ENCODE peak calls at places on chromosomes 2 and 18, in five cellular contexts. U is A549, D is HCT116, M is astrocyte of the spinal cord, I is GM06990. G is an unnamed sample.

GRCh38 chr2:112493858-112494648 is 12.1 kb downstream of the TTL start:
- DNase-seq in U (peak; percentile 65), D (no peak), M (peak; percentile 60), I (no peak), G (peak; percentile 89)

GRCh38 chr18:46759885-46760284 is 3.0 kb upstream of the ST8SIA5 start:
- DNase-seq in U (no peak), D (no peak), M (no peak), I (no peak), G (no peak)

GRCh38 chr2:239166201-239166834 is 234.5 kb downstream of the HDAC4 start:
- DNase-seq in U (no peak), D (no peak), M (no peak), I (no peak), G (no peak)

GRCh38 chr18:36185901-36186460 is 1.3 kb upstream of the MOCOS start:
- DNase-seq in U (no peak), D (no peak), M (no peak), I (no peak), G (no peak)

GRCh38 chr2:154952346-154953010 is 254.0 kb downstream of the KCNJ3 start:
- DNase-seq in U (no peak), D (no peak), M (no peak), I (no peak), G (no peak)

GRCh38 chr2:215486973-215487372 is 51.1 kb upstream of the FN1 start:
- DNase-seq in U (no peak), D (no peak), M (no peak), I (no peak), G (peak; percentile 98)

GRCh38 chr2:153474407-153474806 is 4.2 kb downstream of the RPRM start:
- DNase-seq in U (no peak), D (no peak), M (no peak), I (no peak), G (no peak)

GRCh38 chr2:33069894-33070651 is 123.3 kb downstream of the LTBP1 start:
- DNase-seq in U (peak; percentile 85), D (peak; percentile 91), M (peak; percentile 99), I (no peak), G (peak; percentile 99)

GRCh38 chr18:21406111-21406510 is 164.1 kb downstream of the GREB1L start:
- DNase-seq in U (no peak), D (no peak), M (peak; percentile 6), I (no peak), G (peak; percentile 20)

GRCh38 chr2:237223208-237223861 is 137.6 kb downstream of the COPS8 start:
- DNase-seq in U (peak; percentile 38), D (no peak), M (peak; percentile 99), I (no peak), G (peak; percentile 75)

GRCh38 chr2:231883468-231883881 is 42.7 kb downstream of the NPPC start:
- DNase-seq in U (no peak), D (no peak), M (peak; percentile 2), I (no peak), G (no peak)

GRCh38 chr18:36711014-36711725 is 117.6 kb downstream of the TPGS2 start:
- DNase-seq in U (no peak), D (no peak), M (no peak), I (no peak), G (no peak)

GRCh38 chr2:98828793-98829371 is 98.0 kb upstream of the MGAT4A start:
- DNase-seq in U (no peak), D (no peak), M (no peak), I (no peak), G (no peak)

GRCh38 chr2:28381225-28382180 is 11.2 kb upstream of the FOSL2 start:
- DNase-seq in U (no peak), D (no peak), M (no peak), I (no peak), G (no peak)

GRCh38 chr2:85277416-85278158 is 50.2 kb downstream of the TGOLN2 start:
- DNase-seq in U (no peak), D (no peak), M (peak; percentile 72), I (no peak), G (peak; percentile 89)

GRCh38 chr2:240056678-240057077 is 3.4 kb upstream of the OR6B3 start:
- DNase-seq in U (no peak), D (no peak), M (no peak), I (no peak), G (no peak)

GRCh38 chr18:78675231-78675630 is 304.4 kb upstream of the SALL3 start:
- DNase-seq in U (no peak), D (no peak), M (no peak), I (no peak), G (no peak)

GRCh38 chr18:10378688-10379465 is 75.6 kb upstream of the APCDD1 start:
- DNase-seq in U (no peak), D (no peak), M (no peak), I (no peak), G (peak; percentile 73)

GRCh38 chr2:206031950-206032567 is 53.9 kb downstream of the INO80D start:
- DNase-seq in U (no peak), D (no peak), M (no peak), I (no peak), G (no peak)

GRCh38 chr18:48545690-48546365 is 7.0 kb downstream of the CTIF start:
- DNase-seq in U (no peak), D (no peak), M (peak; percentile 67), I (no peak), G (peak; percentile 89)

GRCh38 chr2:45007356-45007755 is 1.9 kb downstream of the SIX2 start:
- DNase-seq in U (no peak), D (no peak), M (no peak), I (no peak), G (no peak)

GRCh38 chr2:45009303-45009927 is at the start of gene SIX2:
- DNase-seq in U (peak; percentile 81), D (peak; percentile 85), M (peak; percentile 97), I (no peak), G (peak; percentile 99)

GRCh38 chr2:45006942-45007287 is 2.3 kb downstream of the SIX2 start:
- DNase-seq in U (no peak), D (no peak), M (no peak), I (no peak), G (no peak)

GRCh38 chr2:45007961-45008295 is 1.3 kb downstream of the SIX2 start:
- DNase-seq in U (no peak), D (no peak), M (no peak), I (no peak), G (no peak)

GRCh38 chr2:45008296-45009129 is 739 bp downstream of the SIX2 start:
- DNase-seq in U (no peak), D (no peak), M (peak; percentile 32), I (no peak), G (peak; percentile 47)
- H3K4me3 ChIP-seq in U (no peak overlapping the region), D (no peak overlapping the region), M (peak overlapping the region; percentile 42), I (no peak overlapping the region), G (peak overlapping the region; percentile 72)

GRCh38 chr18:51123046-51123395 is 74.5 kb downstream of the MEX3C start:
- DNase-seq in U (no peak), D (no peak), M (no peak), I (no peak), G (no peak)

GRCh38 chr18:51122266-51123045 is 75.0 kb downstream of the MEX3C start:
- DNase-seq in U (no peak), D (no peak), M (no peak), I (no peak), G (no peak)

GRCh38 chr18:51121597-51121857 is 76.0 kb downstream of the MEX3C start:
- DNase-seq in U (no peak), D (no peak), M (no peak), I (no peak), G (no peak)

GRCh38 chr18:51123481-51123880 is 74.0 kb downstream of the MEX3C start:
- DNase-seq in U (no peak), D (no peak), M (no peak), I (no peak), G (no peak)

DNA sequence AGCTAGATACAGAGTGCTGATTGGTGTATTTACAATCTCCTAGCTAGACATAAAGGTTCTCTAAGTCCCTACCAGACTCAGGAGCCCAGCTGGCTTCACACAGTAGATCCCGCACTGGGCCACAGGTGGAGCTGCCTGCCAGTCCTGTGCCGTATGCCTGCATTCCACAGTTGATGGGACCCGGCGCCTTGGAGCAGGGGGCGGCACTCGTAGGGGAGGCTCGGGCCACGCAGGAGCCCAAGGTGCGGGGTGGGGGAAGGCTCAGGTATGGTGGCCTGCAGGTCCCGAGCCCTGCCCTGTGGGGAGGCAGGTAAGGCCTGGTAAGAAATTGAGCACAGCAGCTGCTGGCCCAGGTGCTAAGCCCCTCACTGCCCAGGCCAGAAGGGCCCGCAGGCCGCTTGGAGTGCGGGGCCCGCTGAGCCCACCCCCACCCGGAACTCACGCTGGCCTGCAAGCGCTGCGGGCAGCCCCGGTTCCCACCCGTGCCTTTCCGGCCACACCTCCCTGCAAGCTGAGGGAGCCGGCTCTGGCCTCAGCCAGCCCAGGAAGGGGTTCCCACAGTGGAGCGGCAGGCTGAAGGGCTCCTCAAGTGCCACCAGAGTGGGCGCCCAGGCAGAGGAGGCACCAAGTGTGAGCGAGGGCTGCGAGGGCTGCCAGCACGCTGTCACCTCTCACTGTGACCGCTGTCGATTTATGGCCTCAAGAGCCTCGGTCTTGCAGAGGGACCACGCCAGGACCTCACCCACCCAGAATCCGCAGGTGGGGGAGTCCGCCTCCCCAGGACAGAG is 76.5 kb downstream of the MEX3C start:
- DNase-seq in U (no peak), D (no peak), M (no peak), I (no peak), G (no peak)
- TF ChIP-seq CTCF in U (no peak), D (no peak), M (no peak), I (no peak), G (no peak)

DNA sequence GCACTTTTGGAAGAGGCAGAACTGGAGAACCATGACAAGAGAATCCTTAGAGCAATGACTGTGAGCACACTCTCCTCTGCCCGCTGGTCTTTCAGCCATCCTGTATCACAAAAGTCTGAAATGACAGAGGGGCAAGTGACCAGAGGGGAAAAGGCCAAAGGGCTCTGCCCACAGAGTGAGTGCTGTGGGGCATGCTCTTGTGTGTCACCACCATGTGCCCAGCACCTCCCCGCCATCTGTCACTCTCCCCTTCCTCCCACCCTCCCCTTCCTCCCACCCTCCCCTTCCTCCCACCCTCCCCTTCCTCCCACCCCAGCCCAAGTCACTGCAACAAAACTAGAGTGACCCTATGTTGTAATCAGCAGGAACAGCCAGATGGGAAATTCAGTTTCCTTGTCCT is 32.0 kb downstream of the DAW1 start:
- DNase-seq in U (no peak), D (no peak), M (no peak), I (no peak), G (no peak)
- H3K4me3 ChIP-seq in U (no peak overlapping the region), D (no peak overlapping the region), M (no peak overlapping the region), I (no peak overlapping the region), G (no peak overlapping the region)

GRCh38 chr2:59080465-59081181 is 839.5 kb upstream of the FANCL start:
- DNase-seq in U (no peak), D (no peak), M (no peak), I (no peak), G (no peak)

DNA sequence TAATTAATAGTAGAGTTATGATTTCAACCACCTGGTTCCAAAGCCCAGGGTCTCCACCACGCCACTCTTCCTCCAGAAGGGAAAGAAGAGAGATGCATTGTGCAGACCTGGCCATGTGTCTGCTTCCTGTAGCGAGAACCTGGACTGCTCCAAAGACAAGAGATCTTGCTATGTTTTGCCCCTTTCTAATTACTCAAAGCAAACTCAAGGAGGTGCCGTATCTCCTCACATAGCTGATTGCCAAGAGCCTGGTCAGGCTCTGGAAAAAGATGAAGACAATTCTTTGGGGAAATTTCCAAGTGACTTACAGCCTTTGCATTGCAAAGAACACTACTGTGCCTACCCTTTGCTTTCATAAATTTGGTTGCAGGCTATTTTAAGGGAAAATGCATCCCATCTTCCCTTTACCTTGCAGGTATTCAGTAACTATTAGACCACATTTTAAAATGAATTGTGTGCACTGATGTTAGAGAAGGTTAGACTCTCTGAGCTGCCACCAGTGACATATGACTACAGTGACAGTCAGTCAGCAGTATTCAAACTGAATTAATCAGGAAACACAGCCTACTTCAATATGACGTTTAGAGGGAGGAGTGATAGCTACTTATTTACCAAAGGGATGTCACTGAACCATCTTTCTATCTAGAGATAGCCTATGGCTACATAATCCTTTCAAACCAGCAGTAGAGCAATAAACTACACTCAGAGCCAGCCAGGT is 842.1 kb upstream of the FANCL start:
- DNase-seq in U (no peak), D (no peak), M (no peak), I (no peak), G (no peak)
- TF ChIP-seq CTCF in U (no peak), D (no peak), M (no peak), I (no peak), G (no peak)

G was measured in epithelial cell of esophagus.